ENCODE peak calls at places on chromosome 20, in four cellular contexts. One of them, this sample, is unnamed.

GRCh38 chr20:62651285-62652021 is 9.2 kb downstream of the SLCO4A1 start:
- DNase-seq in cardiac muscle cell: peak
- DNase-seq in DND-41: no peak
- DNase-seq in heart left ventricle: peak
- DNase-seq in this sample: no peak

GRCh38 chr20:36687850-36688249 is 41.9 kb upstream of the SLA2 start:
- DNase-seq in cardiac muscle cell: no peak
- DNase-seq in DND-41: no peak
- DNase-seq in heart left ventricle: no peak
- DNase-seq in this sample: no peak

GRCh38 chr20:973785-974194 is 28.3 kb downstream of the RSPO4 start:
- DNase-seq in cardiac muscle cell: peak
- DNase-seq in DND-41: peak
- DNase-seq in heart left ventricle: no peak
- DNase-seq in this sample: no peak

GRCh38 chr20:64107736-64108457 is 532 bp upstream of the NPBWR2 start:
- DNase-seq in cardiac muscle cell: no peak
- DNase-seq in DND-41: no peak
- DNase-seq in heart left ventricle: peak
- DNase-seq in this sample: no peak

GRCh38 chr20:23287366-23288190 is 63.0 kb upstream of the NXT1 start:
- DNase-seq in cardiac muscle cell: no peak
- DNase-seq in DND-41: no peak
- DNase-seq in heart left ventricle: no peak
- DNase-seq in this sample: peak

GRCh38 chr20:35648836-35649235 is 15.9 kb downstream of the CPNE1 start:
- DNase-seq in cardiac muscle cell: no peak
- DNase-seq in DND-41: no peak
- DNase-seq in heart left ventricle: no peak
- DNase-seq in this sample: no peak

GRCh38 chr20:33992145-33992922 is 1.4 kb upstream of the RALY start:
- DNase-seq in cardiac muscle cell: no peak
- DNase-seq in DND-41: no peak
- DNase-seq in heart left ventricle: no peak
- DNase-seq in this sample: no peak

GRCh38 chr20:49100934-49101333 is 54.8 kb downstream of the CSE1L start:
- DNase-seq in cardiac muscle cell: no peak
- DNase-seq in DND-41: no peak
- DNase-seq in heart left ventricle: no peak
- DNase-seq in this sample: no peak

GRCh38 chr20:57482148-57482547 is 42.8 kb downstream of the CTCFL start:
- DNase-seq in cardiac muscle cell: no peak
- DNase-seq in DND-41: no peak
- DNase-seq in heart left ventricle: no peak
- DNase-seq in this sample: no peak

GRCh38 chr20:61263084-61263695 is 11.1 kb downstream of the CDH4 start:
- DNase-seq in cardiac muscle cell: no peak
- DNase-seq in DND-41: peak
- DNase-seq in heart left ventricle: no peak
- DNase-seq in this sample: no peak

GRCh38 chr20:10581823-10582222 is 92.0 kb downstream of the JAG1 start:
- DNase-seq in cardiac muscle cell: no peak
- DNase-seq in DND-41: no peak
- DNase-seq in heart left ventricle: no peak
- DNase-seq in this sample: no peak

GRCh38 chr20:61437280-61438206 is 185.5 kb downstream of the CDH4 start:
- DNase-seq in cardiac muscle cell: peak
- DNase-seq in DND-41: no peak
- DNase-seq in heart left ventricle: peak
- DNase-seq in this sample: no peak

GRCh38 chr20:47276856-47277541 is 79.5 kb downstream of the ZMYND8 start:
- DNase-seq in cardiac muscle cell: no peak
- DNase-seq in DND-41: no peak
- DNase-seq in heart left ventricle: peak
- DNase-seq in this sample: peak

GRCh38 chr20:63738687-63739128 is 868 bp upstream of the SLC2A4RG start:
- DNase-seq in cardiac muscle cell: peak
- DNase-seq in DND-41: peak
- DNase-seq in heart left ventricle: peak
- DNase-seq in this sample: no peak

GRCh38 chr20:16394784-16395183 is 178.5 kb downstream of the KIF16B start:
- DNase-seq in cardiac muscle cell: no peak
- DNase-seq in DND-41: no peak
- DNase-seq in heart left ventricle: no peak
- DNase-seq in this sample: no peak

GRCh38 chr20:35619196-35620095 is 3.8 kb downstream of the SPAG4 start:
- DNase-seq in cardiac muscle cell: peak
- DNase-seq in DND-41: peak
- DNase-seq in heart left ventricle: peak
- DNase-seq in this sample: peak

GRCh38 chr20:43681468-43681942 is 14.6 kb downstream of the MYBL2 start:
- DNase-seq in cardiac muscle cell: peak
- DNase-seq in DND-41: no peak
- DNase-seq in heart left ventricle: no peak
- DNase-seq in this sample: no peak

GRCh38 chr20:57048027-57048869 is 218.2 kb downstream of the BMP7 start:
- DNase-seq in cardiac muscle cell: peak
- DNase-seq in DND-41: peak
- DNase-seq in heart left ventricle: no peak
- DNase-seq in this sample: no peak

GRCh38 chr20:36856691-36857635 is 19.0 kb upstream of the TLDC2 start:
- DNase-seq in cardiac muscle cell: no peak
- DNase-seq in DND-41: peak
- DNase-seq in heart left ventricle: peak
- DNase-seq in this sample: no peak

GRCh38 chr20:37441023-37441422 is 80.0 kb upstream of the NNAT start:
- DNase-seq in cardiac muscle cell: no peak
- DNase-seq in DND-41: no peak
- DNase-seq in heart left ventricle: no peak
- DNase-seq in this sample: no peak

GRCh38 chr20:5845686-5846651 is 95.8 kb downstream of the SHLD1 start:
- DNase-seq in cardiac muscle cell: no peak
- DNase-seq in DND-41: no peak
- DNase-seq in heart left ventricle: no peak
- DNase-seq in this sample: no peak

GRCh38 chr20:41719151-41719550 is 101.0 kb upstream of the CHD6 start:
- DNase-seq in cardiac muscle cell: no peak
- DNase-seq in DND-41: no peak
- DNase-seq in heart left ventricle: no peak
- DNase-seq in this sample: no peak

GRCh38 chr20:8633366-8633765 is 435.5 kb upstream of the PLCB4 start:
- DNase-seq in cardiac muscle cell: no peak
- DNase-seq in DND-41: no peak
- DNase-seq in heart left ventricle: no peak
- DNase-seq in this sample: no peak

GRCh38 chr20:62754122-62754990 is 41.9 kb upstream of the MRGBP start:
- DNase-seq in cardiac muscle cell: no peak
- DNase-seq in DND-41: no peak
- DNase-seq in heart left ventricle: peak
- DNase-seq in this sample: no peak

GRCh38 chr20:36548704-36549627 is 7.6 kb downstream of the MYL9 start:
- DNase-seq in cardiac muscle cell: no peak
- DNase-seq in DND-41: no peak
- DNase-seq in heart left ventricle: no peak
- DNase-seq in this sample: no peak

GRCh38 chr20:47843886-47844567 is 58.7 kb upstream of the SULF2 start:
- DNase-seq in cardiac muscle cell: no peak
- DNase-seq in DND-41: no peak
- DNase-seq in heart left ventricle: no peak
- DNase-seq in this sample: no peak

GRCh38 chr20:46749164-46749563 is 39.7 kb downstream of the SLC2A10 start:
- DNase-seq in cardiac muscle cell: no peak
- DNase-seq in DND-41: no peak
- DNase-seq in heart left ventricle: no peak
- DNase-seq in this sample: no peak

GRCh38 chr20:43835944-43836540 is 78.6 kb upstream of the TOX2 start:
- DNase-seq in cardiac muscle cell: no peak
- DNase-seq in DND-41: no peak
- DNase-seq in heart left ventricle: no peak
- DNase-seq in this sample: no peak

GRCh38 chr20:43669332-43669731 is 2.4 kb downstream of the MYBL2 start:
- DNase-seq in cardiac muscle cell: no peak
- DNase-seq in DND-41: no peak
- DNase-seq in heart left ventricle: no peak
- DNase-seq in this sample: no peak

DNA sequence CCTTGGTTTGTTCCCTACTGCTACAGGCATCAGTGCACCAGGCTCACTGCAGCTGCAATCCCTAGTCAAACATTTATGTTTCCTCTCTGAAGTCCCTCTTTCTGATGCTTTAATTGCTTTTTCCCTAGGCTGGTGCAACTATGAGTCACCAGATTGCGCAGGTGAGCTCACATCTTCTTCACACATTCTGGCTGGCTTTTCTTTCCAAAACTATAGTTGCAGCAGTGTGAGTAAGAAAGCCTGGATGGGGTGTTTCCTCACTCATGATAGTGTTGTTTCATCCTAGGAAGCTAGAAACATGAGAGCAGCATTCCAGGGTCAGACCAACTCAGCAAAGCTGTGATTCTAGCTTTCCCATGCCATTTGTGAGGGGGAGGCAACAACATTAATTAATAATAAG is 296.4 kb downstream of the PAX1 start:
- DNase-seq in cardiac muscle cell: no peak
- DNase-seq in DND-41: no peak
- DNase-seq in heart left ventricle: no peak
- DNase-seq in this sample: no peak
- H3K4me3 ChIP-seq in cardiac muscle cell: no peak
- H3K4me3 ChIP-seq in DND-41: no peak
- H3K4me3 ChIP-seq in heart left ventricle: no peak
- H3K4me3 ChIP-seq in this sample: no peak

GRCh38 chr20:25540273-25540672 is 45.1 kb downstream of the NINL start:
- DNase-seq in cardiac muscle cell: peak
- DNase-seq in DND-41: no peak
- DNase-seq in heart left ventricle: peak
- DNase-seq in this sample: no peak
- H3K27ac ChIP-seq in cardiac muscle cell: peak
- H3K27ac ChIP-seq in DND-41: no peak
- H3K27ac ChIP-seq in heart left ventricle: peak
- H3K27ac ChIP-seq in this sample: peak

GRCh38 chr20:32024683-32025295 is 14.6 kb downstream of the CCM2L start:
- DNase-seq in cardiac muscle cell: no peak
- DNase-seq in DND-41: no peak
- DNase-seq in heart left ventricle: no peak
- DNase-seq in this sample: no peak
- TF ChIP-seq CTCF in cardiac muscle cell: no peak
- TF ChIP-seq CTCF in DND-41: no peak
- TF ChIP-seq CTCF in heart left ventricle: no peak
- TF ChIP-seq CTCF in this sample: no peak

DNA sequence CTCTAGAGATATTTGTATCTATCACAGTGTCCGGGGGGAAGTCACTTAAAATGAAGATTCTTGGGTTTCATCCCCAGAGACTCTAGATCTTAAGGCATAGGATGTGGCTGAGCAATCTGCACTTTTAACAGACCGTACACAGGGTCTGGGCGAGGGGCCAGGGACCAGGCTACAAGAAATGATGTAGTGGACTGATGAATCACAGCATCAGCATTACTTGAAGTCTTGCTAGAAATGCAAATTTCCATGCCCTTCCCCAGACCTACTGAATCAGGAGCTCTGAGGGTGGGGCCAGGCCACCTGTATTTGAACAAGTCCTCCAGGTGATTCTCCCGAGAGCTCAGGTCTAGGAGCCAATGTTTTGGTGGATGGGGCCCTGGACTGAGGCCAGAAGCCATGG is 168.4 kb downstream of the DOK5 start:
- DNase-seq in cardiac muscle cell: no peak
- DNase-seq in DND-41: no peak
- DNase-seq in heart left ventricle: peak
- DNase-seq in this sample: no peak
- H3K4me3 ChIP-seq in cardiac muscle cell: no peak
- H3K4me3 ChIP-seq in DND-41: no peak
- H3K4me3 ChIP-seq in heart left ventricle: no peak
- H3K4me3 ChIP-seq in this sample: no peak

DNA sequence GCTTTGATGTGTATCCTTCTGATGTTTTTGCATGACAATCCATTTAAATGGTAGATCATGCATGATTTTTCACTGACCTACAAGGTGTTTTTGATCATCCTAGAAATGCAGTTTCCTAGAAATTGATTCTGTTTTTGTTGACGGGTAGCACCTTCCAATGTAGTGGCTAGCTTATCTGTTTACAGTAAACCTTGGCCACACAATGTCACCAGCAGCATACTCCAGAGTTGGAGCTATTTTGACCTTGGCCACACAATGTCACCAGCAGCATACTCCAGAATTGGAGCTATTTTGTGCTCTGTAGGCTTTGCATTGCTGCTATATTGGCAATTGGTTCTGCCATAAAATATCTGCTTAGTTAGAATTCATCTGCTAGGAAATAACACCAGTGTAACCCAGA is 74.6 kb upstream of the NAA20 start:
- DNase-seq in cardiac muscle cell: no peak
- DNase-seq in DND-41: no peak
- DNase-seq in heart left ventricle: no peak
- DNase-seq in this sample: no peak
- H3K27ac ChIP-seq in cardiac muscle cell: no peak
- H3K27ac ChIP-seq in DND-41: no peak
- H3K27ac ChIP-seq in heart left ventricle: peak
- H3K27ac ChIP-seq in this sample: no peak

DNA sequence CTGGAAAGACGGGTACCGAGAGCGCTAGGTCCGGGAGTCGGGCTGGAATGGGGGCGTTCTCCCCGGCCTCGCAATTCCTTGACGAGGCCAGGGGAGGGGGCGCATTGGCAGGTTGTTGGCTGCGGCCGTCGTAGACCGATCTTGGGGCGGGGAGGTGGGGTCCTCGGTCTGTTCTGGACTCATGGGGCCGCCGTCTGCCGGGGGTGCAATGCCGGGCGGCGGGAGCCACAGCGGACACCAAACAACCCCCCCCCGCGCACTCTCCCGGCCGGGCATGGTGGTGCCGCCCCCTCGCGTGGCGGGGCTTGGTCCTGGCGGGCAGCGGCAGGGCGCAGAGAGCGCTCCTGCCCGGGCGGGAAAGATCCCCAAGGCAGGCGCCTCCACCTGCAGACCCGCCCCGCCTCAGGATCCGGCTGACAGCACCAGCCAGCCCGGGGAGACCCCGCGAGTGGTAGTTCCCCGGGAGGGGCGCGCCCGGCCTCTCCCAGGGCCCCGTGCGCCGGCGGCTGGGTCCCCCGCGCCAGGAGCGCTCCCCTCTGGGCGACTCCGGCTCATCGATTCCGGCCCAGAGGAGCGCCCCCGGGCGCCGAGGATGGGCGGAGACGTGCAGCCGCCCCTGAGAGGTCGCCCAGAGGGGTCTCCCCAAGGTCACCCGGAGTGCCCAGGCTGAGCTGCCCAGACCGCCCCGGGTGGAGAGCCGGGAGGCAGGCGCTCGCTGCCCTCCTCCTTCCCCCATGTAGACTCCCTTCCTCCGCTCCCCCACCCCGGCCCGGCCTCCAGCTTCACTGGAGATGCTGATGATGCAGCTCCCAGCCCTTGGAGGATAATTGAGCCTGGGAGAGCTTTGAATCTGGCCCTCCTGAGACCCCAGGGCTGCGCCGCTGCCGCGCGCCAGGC is 709 bp downstream of the PPP1R16B start:
- DNase-seq in cardiac muscle cell: peak
- DNase-seq in DND-41: peak
- DNase-seq in heart left ventricle: peak
- DNase-seq in this sample: no peak
- TF ChIP-seq CTCF in cardiac muscle cell: no peak
- TF ChIP-seq CTCF in DND-41: peak
- TF ChIP-seq CTCF in heart left ventricle: no peak
- TF ChIP-seq CTCF in this sample: no peak